ENCODE peak calls at places on chromosomes 6 and 20, in seven cellular contexts. One of them, this sample, is unnamed.

GRCh38 chr6:160881409-160881808 is 110.2 kb upstream of the MAP3K4 start:
- DNase-seq in mammary epithelial cell: no peak
- DNase-seq in astrocyte of the spinal cord: no peak
- DNase-seq in upper lobe of left lung: no peak
- DNase-seq in heart left ventricle: no peak
- DNase-seq in cardiac muscle cell: no peak
- DNase-seq in osteocyte: no peak
- DNase-seq in this sample: peak

GRCh38 chr6:109441069-109441816 is 719 bp downstream of the SMPD2 start:
- DNase-seq in cardiac muscle cell: peak
- DNase-seq in mammary epithelial cell: peak
- DNase-seq in astrocyte of the spinal cord: peak
- DNase-seq in osteocyte: no peak
- DNase-seq in upper lobe of left lung: no peak
- DNase-seq in heart left ventricle: peak
- DNase-seq in this sample: peak

GRCh38 chr6:25660512-25660911 is 8.5 kb downstream of the SCGN start:
- DNase-seq in mammary epithelial cell: peak
- DNase-seq in astrocyte of the spinal cord: no peak
- DNase-seq in heart left ventricle: no peak
- DNase-seq in osteocyte: no peak
- DNase-seq in upper lobe of left lung: no peak
- DNase-seq in cardiac muscle cell: peak
- DNase-seq in this sample: peak

GRCh38 chr20:20849126-20849525 is 136.7 kb upstream of the RALGAPA2 start:
- DNase-seq in heart left ventricle: no peak
- DNase-seq in upper lobe of left lung: no peak
- DNase-seq in cardiac muscle cell: no peak
- DNase-seq in astrocyte of the spinal cord: no peak
- DNase-seq in mammary epithelial cell: no peak
- DNase-seq in osteocyte: no peak
- DNase-seq in this sample: no peak

GRCh38 chr6:46993846-46994245 is 48.3 kb downstream of the ADGRF1 start:
- DNase-seq in heart left ventricle: no peak
- DNase-seq in upper lobe of left lung: no peak
- DNase-seq in mammary epithelial cell: peak
- DNase-seq in osteocyte: no peak
- DNase-seq in cardiac muscle cell: peak
- DNase-seq in astrocyte of the spinal cord: peak
- DNase-seq in this sample: peak

GRCh38 chr6:41705996-41706835 is 29.2 kb downstream of the TFEB start:
- DNase-seq in upper lobe of left lung: peak
- DNase-seq in cardiac muscle cell: peak
- DNase-seq in astrocyte of the spinal cord: peak
- DNase-seq in mammary epithelial cell: peak
- DNase-seq in osteocyte: no peak
- DNase-seq in heart left ventricle: peak
- DNase-seq in this sample: peak

GRCh38 chr6:159023893-159024292 is 20.9 kb downstream of the TAGAP start:
- DNase-seq in astrocyte of the spinal cord: no peak
- DNase-seq in mammary epithelial cell: peak
- DNase-seq in cardiac muscle cell: no peak
- DNase-seq in osteocyte: no peak
- DNase-seq in heart left ventricle: no peak
- DNase-seq in upper lobe of left lung: no peak
- DNase-seq in this sample: no peak

GRCh38 chr20:47680804-47681529 is 104.3 kb downstream of the SULF2 start:
- DNase-seq in heart left ventricle: no peak
- DNase-seq in astrocyte of the spinal cord: no peak
- DNase-seq in cardiac muscle cell: peak
- DNase-seq in osteocyte: no peak
- DNase-seq in upper lobe of left lung: no peak
- DNase-seq in mammary epithelial cell: no peak
- DNase-seq in this sample: no peak

GRCh38 chr20:52003976-52004375 is 187.6 kb downstream of the ZFP64 start:
- DNase-seq in cardiac muscle cell: no peak
- DNase-seq in mammary epithelial cell: no peak
- DNase-seq in heart left ventricle: no peak
- DNase-seq in upper lobe of left lung: no peak
- DNase-seq in astrocyte of the spinal cord: no peak
- DNase-seq in osteocyte: no peak
- DNase-seq in this sample: no peak

GRCh38 chr6:153373869-153374268 is 242.8 kb upstream of the RGS17 start:
- DNase-seq in mammary epithelial cell: no peak
- DNase-seq in osteocyte: no peak
- DNase-seq in cardiac muscle cell: no peak
- DNase-seq in astrocyte of the spinal cord: no peak
- DNase-seq in heart left ventricle: no peak
- DNase-seq in upper lobe of left lung: no peak
- DNase-seq in this sample: no peak

GRCh38 chr6:159716247-159717086 is 10.8 kb upstream of the WTAP start:
- DNase-seq in mammary epithelial cell: peak
- DNase-seq in heart left ventricle: peak
- DNase-seq in cardiac muscle cell: peak
- DNase-seq in astrocyte of the spinal cord: peak
- DNase-seq in osteocyte: no peak
- DNase-seq in upper lobe of left lung: no peak
- DNase-seq in this sample: peak

DNA sequence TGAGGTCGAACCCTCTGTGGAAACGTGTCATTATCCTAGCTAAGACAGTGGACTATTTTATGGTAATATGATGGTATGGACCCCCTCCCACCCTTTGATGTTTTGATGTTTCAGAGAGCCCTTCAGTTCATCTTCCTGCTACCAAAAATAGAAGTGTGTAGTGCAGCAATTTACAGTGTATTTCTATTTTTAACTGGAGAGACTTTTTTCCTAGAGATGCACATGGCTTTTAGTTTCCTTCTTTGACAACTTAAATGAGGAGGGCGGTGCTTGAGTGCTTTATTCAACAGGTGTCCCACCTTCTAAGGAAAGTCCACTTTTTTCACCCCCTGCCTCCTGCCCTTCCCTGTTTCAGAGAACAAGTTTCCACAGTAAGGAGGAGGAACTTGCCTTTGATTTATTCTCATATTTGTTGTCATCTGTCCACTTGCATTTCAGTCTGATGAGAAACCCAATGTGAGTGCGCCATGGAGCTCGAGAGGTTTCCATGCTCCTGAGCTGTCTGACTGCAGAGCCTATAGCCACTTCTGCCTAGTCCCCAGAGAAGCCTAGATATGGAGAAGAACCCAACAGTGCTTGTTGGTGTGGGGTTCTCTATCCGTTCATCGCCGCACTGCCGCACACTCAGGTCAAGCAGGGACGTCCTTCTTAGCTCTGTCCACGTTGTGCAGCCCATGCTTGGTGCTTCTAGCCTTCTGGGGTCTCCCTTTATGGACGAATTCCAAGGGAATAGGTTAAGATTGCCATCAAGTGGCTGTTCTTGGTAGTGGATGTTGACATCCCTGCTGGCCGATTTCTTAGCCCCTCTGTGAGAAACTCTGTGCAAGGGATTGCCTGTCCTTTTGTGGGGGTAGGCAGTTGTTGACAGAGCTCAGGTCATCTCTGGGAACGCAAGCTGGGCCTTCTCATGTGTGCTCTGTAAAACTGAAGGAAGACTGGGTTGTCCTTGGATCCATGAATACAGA is 144.2 kb downstream of the JARID2 start:
- DNase-seq in mammary epithelial cell: no peak
- DNase-seq in astrocyte of the spinal cord: peak
- DNase-seq in osteocyte: no peak
- DNase-seq in upper lobe of left lung: no peak
- DNase-seq in heart left ventricle: no peak
- DNase-seq in cardiac muscle cell: peak
- DNase-seq in this sample: peak
- TF ChIP-seq CTCF in mammary epithelial cell: peak
- TF ChIP-seq CTCF in astrocyte of the spinal cord: peak
- TF ChIP-seq CTCF in osteocyte: peak
- TF ChIP-seq CTCF in upper lobe of left lung: peak
- TF ChIP-seq CTCF in heart left ventricle: peak
- TF ChIP-seq CTCF in cardiac muscle cell: peak
- TF ChIP-seq CTCF in this sample: peak

DNA sequence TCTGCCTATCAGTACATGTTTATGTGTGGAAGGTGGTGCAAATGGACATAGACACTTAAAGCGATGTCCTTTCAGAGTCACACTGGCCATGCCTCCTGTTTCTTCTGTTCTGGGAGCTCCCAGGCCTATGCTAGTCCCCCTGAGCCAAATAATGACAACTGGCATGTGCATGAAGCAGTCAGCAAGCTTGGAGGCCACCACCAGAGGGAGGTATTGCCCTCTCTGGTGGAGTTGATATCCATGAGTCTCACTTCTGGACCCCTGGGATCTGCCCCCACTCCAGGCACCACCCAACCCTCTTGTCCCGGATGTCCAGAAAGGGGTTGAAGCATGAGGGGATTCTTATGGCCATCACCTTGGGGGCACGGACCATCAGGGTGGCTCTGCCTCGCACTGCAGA is 172.2 kb downstream of the AIG1 start:
- DNase-seq in astrocyte of the spinal cord: no peak
- DNase-seq in osteocyte: no peak
- DNase-seq in mammary epithelial cell: peak
- DNase-seq in upper lobe of left lung: no peak
- DNase-seq in cardiac muscle cell: peak
- DNase-seq in heart left ventricle: no peak
- DNase-seq in this sample: peak
- TF ChIP-seq CTCF in astrocyte of the spinal cord: peak
- TF ChIP-seq CTCF in osteocyte: peak
- TF ChIP-seq CTCF in mammary epithelial cell: peak
- TF ChIP-seq CTCF in upper lobe of left lung: peak
- TF ChIP-seq CTCF in cardiac muscle cell: peak
- TF ChIP-seq CTCF in heart left ventricle: peak
- TF ChIP-seq CTCF in this sample: peak

GRCh38 chr6:113859349-113860164 is 2.4 kb downstream of the MARCKS start:
- DNase-seq in heart left ventricle: peak
- DNase-seq in osteocyte: peak
- DNase-seq in upper lobe of left lung: peak
- DNase-seq in cardiac muscle cell: peak
- DNase-seq in mammary epithelial cell: peak
- DNase-seq in astrocyte of the spinal cord: peak
- DNase-seq in this sample: peak
- TF ChIP-seq CTCF in heart left ventricle: peak
- TF ChIP-seq CTCF in osteocyte: no peak
- TF ChIP-seq CTCF in upper lobe of left lung: no peak
- TF ChIP-seq CTCF in cardiac muscle cell: no peak
- TF ChIP-seq CTCF in mammary epithelial cell: no peak
- TF ChIP-seq CTCF in astrocyte of the spinal cord: no peak
- TF ChIP-seq CTCF in this sample: no peak

DNA sequence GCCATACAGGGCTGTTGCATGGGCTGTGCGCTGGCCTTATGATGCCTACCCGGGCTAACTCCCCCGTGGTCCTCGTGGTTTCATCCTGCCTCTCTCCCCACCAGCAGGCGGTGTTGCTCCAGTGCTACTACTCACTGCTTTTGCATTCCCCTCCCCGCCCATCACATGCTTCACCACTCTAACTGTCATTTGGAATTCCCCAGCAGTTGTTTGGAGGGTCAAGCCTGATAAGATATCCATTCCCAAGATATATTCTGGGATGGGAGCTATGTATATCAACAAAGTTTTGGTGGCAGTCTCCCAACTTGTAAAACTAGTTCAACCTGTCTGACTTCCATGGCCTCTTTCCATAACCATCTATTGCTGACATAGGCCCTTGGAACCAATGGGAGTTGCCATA is 233.2 kb upstream of the SOX4 start:
- DNase-seq in heart left ventricle: no peak
- DNase-seq in mammary epithelial cell: peak
- DNase-seq in upper lobe of left lung: no peak
- DNase-seq in osteocyte: no peak
- DNase-seq in astrocyte of the spinal cord: no peak
- DNase-seq in cardiac muscle cell: no peak
- DNase-seq in this sample: no peak
- TF ChIP-seq CTCF in heart left ventricle: no peak
- TF ChIP-seq CTCF in mammary epithelial cell: no peak
- TF ChIP-seq CTCF in upper lobe of left lung: no peak
- TF ChIP-seq CTCF in osteocyte: no peak
- TF ChIP-seq CTCF in astrocyte of the spinal cord: no peak
- TF ChIP-seq CTCF in cardiac muscle cell: no peak
- TF ChIP-seq CTCF in this sample: no peak

GRCh38 chr20:54061106-54061881 is 9.1 kb downstream of the BCAS1 start:
- DNase-seq in osteocyte: no peak
- DNase-seq in astrocyte of the spinal cord: no peak
- DNase-seq in mammary epithelial cell: peak
- DNase-seq in heart left ventricle: no peak
- DNase-seq in cardiac muscle cell: peak
- DNase-seq in upper lobe of left lung: no peak
- DNase-seq in this sample: peak

GRCh38 chr20:54059691-54060364 is 10.6 kb downstream of the BCAS1 start:
- DNase-seq in cardiac muscle cell: no peak
- DNase-seq in osteocyte: no peak
- DNase-seq in mammary epithelial cell: no peak
- DNase-seq in heart left ventricle: no peak
- DNase-seq in astrocyte of the spinal cord: no peak
- DNase-seq in upper lobe of left lung: no peak
- DNase-seq in this sample: no peak

GRCh38 chr20:54054516-54054915 is 15.9 kb downstream of the BCAS1 start:
- DNase-seq in cardiac muscle cell: no peak
- DNase-seq in upper lobe of left lung: no peak
- DNase-seq in astrocyte of the spinal cord: no peak
- DNase-seq in heart left ventricle: no peak
- DNase-seq in osteocyte: no peak
- DNase-seq in mammary epithelial cell: peak
- DNase-seq in this sample: no peak

GRCh38 chr20:54058420-54059139 is 11.8 kb downstream of the BCAS1 start:
- DNase-seq in mammary epithelial cell: no peak
- DNase-seq in heart left ventricle: no peak
- DNase-seq in osteocyte: peak
- DNase-seq in cardiac muscle cell: no peak
- DNase-seq in astrocyte of the spinal cord: no peak
- DNase-seq in upper lobe of left lung: no peak
- DNase-seq in this sample: no peak

DNA sequence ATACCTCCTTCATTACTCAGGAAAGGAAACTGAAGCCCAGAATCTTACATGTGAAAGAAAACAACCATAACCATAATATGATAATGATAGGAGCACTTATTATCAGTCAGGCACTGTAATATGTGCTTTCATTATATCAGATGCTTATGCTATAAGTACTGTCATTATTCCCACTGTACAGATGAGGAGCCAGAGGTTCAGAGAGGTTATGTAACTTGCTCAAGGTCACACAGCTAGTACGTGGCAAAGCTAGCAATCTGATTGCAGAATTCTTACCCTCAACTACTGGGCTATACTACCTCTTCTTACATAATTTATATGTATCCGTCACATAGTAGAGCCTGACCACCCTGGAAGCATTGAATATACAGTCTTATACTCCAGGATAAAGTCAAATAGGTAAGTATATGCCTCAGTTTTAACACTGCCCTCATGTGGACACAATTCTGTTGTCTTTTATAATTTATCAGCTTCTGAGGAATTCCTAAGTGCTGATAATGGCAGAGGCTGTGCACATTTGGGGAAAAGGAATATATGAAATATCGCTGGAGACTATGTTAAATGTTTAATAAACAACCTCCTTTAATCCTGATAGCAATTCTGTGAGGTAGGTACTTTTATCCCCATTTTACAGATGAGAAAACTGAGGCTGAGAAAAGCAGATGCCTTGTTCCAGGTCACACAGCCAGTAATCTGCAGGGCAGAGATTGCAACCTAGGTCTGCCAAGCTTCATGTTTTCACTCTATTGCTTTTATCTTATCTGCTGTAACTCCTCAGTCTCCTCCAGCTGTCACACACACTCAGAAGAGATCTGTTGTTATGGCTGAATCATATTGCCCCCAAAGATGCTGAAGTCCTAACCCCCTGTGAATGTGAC is 13.4 kb downstream of the BCAS1 start:
- DNase-seq in osteocyte: no peak
- DNase-seq in astrocyte of the spinal cord: no peak
- DNase-seq in heart left ventricle: no peak
- DNase-seq in upper lobe of left lung: no peak
- DNase-seq in cardiac muscle cell: no peak
- DNase-seq in mammary epithelial cell: no peak
- DNase-seq in this sample: no peak
- TF ChIP-seq CTCF in osteocyte: no peak
- TF ChIP-seq CTCF in astrocyte of the spinal cord: no peak
- TF ChIP-seq CTCF in heart left ventricle: no peak
- TF ChIP-seq CTCF in upper lobe of left lung: no peak
- TF ChIP-seq CTCF in cardiac muscle cell: no peak
- TF ChIP-seq CTCF in mammary epithelial cell: no peak
- TF ChIP-seq CTCF in this sample: no peak

This sample was measured in MCF 10A.